ENCODE peak calls at places on chromosome 11, in four cellular contexts. One of them, this sample, is unnamed.

GRCh38 chr11:110793556-110793955 is 81.3 kb upstream of the ARHGAP20 start:
- DNase-seq in activated CD4-positive, alpha-beta T cell treated with anti-CD3 and anti-CD28 coated beads for 24 hours: no peak
- DNase-seq in activated CD8-positive, alpha-beta T cell treated with anti-CD3 and anti-CD28 coated beads for 36 hours: peak; percentile 6
- DNase-seq in HS-27A: no peak
- DNase-seq in this sample: no peak

GRCh38 chr11:114877976-114878375 is 199.6 kb downstream of the NXPE2 start:
- DNase-seq in HS-27A: no peak
- DNase-seq in activated CD4-positive, alpha-beta T cell treated with anti-CD3 and anti-CD28 coated beads for 24 hours: no peak
- DNase-seq in activated CD8-positive, alpha-beta T cell treated with anti-CD3 and anti-CD28 coated beads for 36 hours: no peak
- DNase-seq in this sample: no peak

GRCh38 chr11:35288817-35289541 is 130.4 kb downstream of the SLC1A2 start:
- DNase-seq in activated CD4-positive, alpha-beta T cell treated with anti-CD3 and anti-CD28 coated beads for 24 hours: no peak
- DNase-seq in activated CD8-positive, alpha-beta T cell treated with anti-CD3 and anti-CD28 coated beads for 36 hours: peak; percentile 54
- DNase-seq in HS-27A: peak; percentile 80
- DNase-seq in this sample: no peak

GRCh38 chr11:131690776-131691557 is 320.6 kb downstream of the NTM start:
- DNase-seq in activated CD4-positive, alpha-beta T cell treated with anti-CD3 and anti-CD28 coated beads for 24 hours: no peak
- DNase-seq in activated CD8-positive, alpha-beta T cell treated with anti-CD3 and anti-CD28 coated beads for 36 hours: no peak
- DNase-seq in HS-27A: no peak
- DNase-seq in this sample: no peak

GRCh38 chr11:106276859-106277436 is 199.5 kb downstream of the AASDHPPT start:
- DNase-seq in activated CD4-positive, alpha-beta T cell treated with anti-CD3 and anti-CD28 coated beads for 24 hours: no peak
- DNase-seq in HS-27A: no peak
- DNase-seq in activated CD8-positive, alpha-beta T cell treated with anti-CD3 and anti-CD28 coated beads for 36 hours: no peak
- DNase-seq in this sample: no peak

GRCh38 chr11:73270855-73271477 is 1.2 kb upstream of the P2RY6 start:
- DNase-seq in HS-27A: no peak
- DNase-seq in activated CD4-positive, alpha-beta T cell treated with anti-CD3 and anti-CD28 coated beads for 24 hours: no peak
- DNase-seq in activated CD8-positive, alpha-beta T cell treated with anti-CD3 and anti-CD28 coated beads for 36 hours: no peak
- DNase-seq in this sample: no peak

GRCh38 chr11:11366793-11367192 is 13.7 kb upstream of the CSNK2A3 start:
- DNase-seq in activated CD4-positive, alpha-beta T cell treated with anti-CD3 and anti-CD28 coated beads for 24 hours: no peak
- DNase-seq in activated CD8-positive, alpha-beta T cell treated with anti-CD3 and anti-CD28 coated beads for 36 hours: no peak
- DNase-seq in HS-27A: no peak
- DNase-seq in this sample: no peak

GRCh38 chr11:119041821-119042514 is 11.3 kb upstream of the SLC37A4 start:
- DNase-seq in activated CD8-positive, alpha-beta T cell treated with anti-CD3 and anti-CD28 coated beads for 36 hours: no peak
- DNase-seq in activated CD4-positive, alpha-beta T cell treated with anti-CD3 and anti-CD28 coated beads for 24 hours: no peak
- DNase-seq in HS-27A: no peak
- DNase-seq in this sample: no peak

GRCh38 chr11:31656051-31656450 is 146.5 kb downstream of the ELP4 start:
- DNase-seq in activated CD8-positive, alpha-beta T cell treated with anti-CD3 and anti-CD28 coated beads for 36 hours: no peak
- DNase-seq in activated CD4-positive, alpha-beta T cell treated with anti-CD3 and anti-CD28 coated beads for 24 hours: no peak
- DNase-seq in HS-27A: no peak
- DNase-seq in this sample: no peak

GRCh38 chr11:92475316-92475715 is 250.7 kb downstream of the FAT3 start:
- DNase-seq in HS-27A: no peak
- DNase-seq in activated CD4-positive, alpha-beta T cell treated with anti-CD3 and anti-CD28 coated beads for 24 hours: no peak
- DNase-seq in activated CD8-positive, alpha-beta T cell treated with anti-CD3 and anti-CD28 coated beads for 36 hours: no peak
- DNase-seq in this sample: no peak

GRCh38 chr11:118136826-118137225 is 15.8 kb downstream of the SCN4B start:
- DNase-seq in activated CD8-positive, alpha-beta T cell treated with anti-CD3 and anti-CD28 coated beads for 36 hours: no peak
- DNase-seq in activated CD4-positive, alpha-beta T cell treated with anti-CD3 and anti-CD28 coated beads for 24 hours: no peak
- DNase-seq in HS-27A: no peak
- DNase-seq in this sample: no peak

GRCh38 chr11:6418199-6418957 is 516 bp downstream of the APBB1 start:
- DNase-seq in HS-27A: no peak
- DNase-seq in activated CD8-positive, alpha-beta T cell treated with anti-CD3 and anti-CD28 coated beads for 36 hours: peak; percentile 22
- DNase-seq in activated CD4-positive, alpha-beta T cell treated with anti-CD3 and anti-CD28 coated beads for 24 hours: no peak
- DNase-seq in this sample: no peak

GRCh38 chr11:102615077-102615893 is 9.8 kb downstream of the MMP20 start:
- DNase-seq in HS-27A: no peak
- DNase-seq in activated CD4-positive, alpha-beta T cell treated with anti-CD3 and anti-CD28 coated beads for 24 hours: no peak
- DNase-seq in activated CD8-positive, alpha-beta T cell treated with anti-CD3 and anti-CD28 coated beads for 36 hours: no peak
- DNase-seq in this sample: no peak

GRCh38 chr11:75597636-75598035 is 35.6 kb downstream of the SERPINH1 start:
- DNase-seq in HS-27A: no peak
- DNase-seq in activated CD8-positive, alpha-beta T cell treated with anti-CD3 and anti-CD28 coated beads for 36 hours: peak; percentile 33
- DNase-seq in activated CD4-positive, alpha-beta T cell treated with anti-CD3 and anti-CD28 coated beads for 24 hours: no peak
- DNase-seq in this sample: no peak

GRCh38 chr11:71999813-72000590 is 1.3 kb downstream of the IL18BP start:
- DNase-seq in activated CD4-positive, alpha-beta T cell treated with anti-CD3 and anti-CD28 coated beads for 24 hours: no peak
- DNase-seq in activated CD8-positive, alpha-beta T cell treated with anti-CD3 and anti-CD28 coated beads for 36 hours: no peak
- DNase-seq in HS-27A: no peak
- DNase-seq in this sample: no peak

GRCh38 chr11:16945671-16946469 is 68.3 kb downstream of the PLEKHA7 start:
- DNase-seq in activated CD8-positive, alpha-beta T cell treated with anti-CD3 and anti-CD28 coated beads for 36 hours: peak; percentile 72
- DNase-seq in activated CD4-positive, alpha-beta T cell treated with anti-CD3 and anti-CD28 coated beads for 24 hours: no peak
- DNase-seq in HS-27A: no peak
- DNase-seq in this sample: no peak

GRCh38 chr11:29171350-29171950 is 845.4 kb downstream of the KCNA4 start:
- DNase-seq in activated CD4-positive, alpha-beta T cell treated with anti-CD3 and anti-CD28 coated beads for 24 hours: no peak
- DNase-seq in activated CD8-positive, alpha-beta T cell treated with anti-CD3 and anti-CD28 coated beads for 36 hours: no peak
- DNase-seq in HS-27A: no peak
- DNase-seq in this sample: no peak

GRCh38 chr11:134670961-134671370 is 258.9 kb upstream of the B3GAT1 start:
- DNase-seq in activated CD4-positive, alpha-beta T cell treated with anti-CD3 and anti-CD28 coated beads for 24 hours: no peak
- DNase-seq in activated CD8-positive, alpha-beta T cell treated with anti-CD3 and anti-CD28 coated beads for 36 hours: no peak
- DNase-seq in HS-27A: no peak
- DNase-seq in this sample: no peak

GRCh38 chr11:110711776-110712642 is at the start of gene ARHGAP20:
- DNase-seq in activated CD8-positive, alpha-beta T cell treated with anti-CD3 and anti-CD28 coated beads for 36 hours: peak; percentile 74
- DNase-seq in HS-27A: no peak
- DNase-seq in activated CD4-positive, alpha-beta T cell treated with anti-CD3 and anti-CD28 coated beads for 24 hours: peak; percentile 33
- DNase-seq in this sample: peak; percentile 80

GRCh38 chr11:64834031-64834722 is 10.3 kb downstream of the CDC42BPG start:
- DNase-seq in HS-27A: no peak
- DNase-seq in activated CD8-positive, alpha-beta T cell treated with anti-CD3 and anti-CD28 coated beads for 36 hours: no peak
- DNase-seq in activated CD4-positive, alpha-beta T cell treated with anti-CD3 and anti-CD28 coated beads for 24 hours: no peak
- DNase-seq in this sample: no peak

GRCh38 chr11:9003573-9004309 is at the start of gene NRIP3:
- DNase-seq in activated CD8-positive, alpha-beta T cell treated with anti-CD3 and anti-CD28 coated beads for 36 hours: peak; percentile 74
- DNase-seq in activated CD4-positive, alpha-beta T cell treated with anti-CD3 and anti-CD28 coated beads for 24 hours: peak; percentile 55
- DNase-seq in HS-27A: peak; percentile 55
- DNase-seq in this sample: peak; percentile 83

GRCh38 chr11:115201121-115201792 is 303.0 kb downstream of the CADM1 start:
- DNase-seq in activated CD4-positive, alpha-beta T cell treated with anti-CD3 and anti-CD28 coated beads for 24 hours: no peak
- DNase-seq in HS-27A: no peak
- DNase-seq in activated CD8-positive, alpha-beta T cell treated with anti-CD3 and anti-CD28 coated beads for 36 hours: no peak
- DNase-seq in this sample: no peak

GRCh38 chr11:36354221-36355003 is 58.3 kb downstream of the PRR5L start:
- DNase-seq in activated CD4-positive, alpha-beta T cell treated with anti-CD3 and anti-CD28 coated beads for 24 hours: no peak
- DNase-seq in activated CD8-positive, alpha-beta T cell treated with anti-CD3 and anti-CD28 coated beads for 36 hours: no peak
- DNase-seq in HS-27A: no peak
- DNase-seq in this sample: no peak

GRCh38 chr11:134545521-134545920 is 133.5 kb upstream of the B3GAT1 start:
- DNase-seq in HS-27A: no peak
- DNase-seq in activated CD8-positive, alpha-beta T cell treated with anti-CD3 and anti-CD28 coated beads for 36 hours: no peak
- DNase-seq in activated CD4-positive, alpha-beta T cell treated with anti-CD3 and anti-CD28 coated beads for 24 hours: no peak
- DNase-seq in this sample: no peak

GRCh38 chr11:126391970-126392637 is 36.6 kb downstream of the ST3GAL4 start:
- DNase-seq in activated CD8-positive, alpha-beta T cell treated with anti-CD3 and anti-CD28 coated beads for 36 hours: no peak
- DNase-seq in HS-27A: no peak
- DNase-seq in activated CD4-positive, alpha-beta T cell treated with anti-CD3 and anti-CD28 coated beads for 24 hours: no peak
- DNase-seq in this sample: no peak

GRCh38 chr11:110128161-110128560 is 35.0 kb downstream of the ZC3H12C start:
- DNase-seq in activated CD8-positive, alpha-beta T cell treated with anti-CD3 and anti-CD28 coated beads for 36 hours: no peak
- DNase-seq in HS-27A: no peak
- DNase-seq in activated CD4-positive, alpha-beta T cell treated with anti-CD3 and anti-CD28 coated beads for 24 hours: no peak
- DNase-seq in this sample: peak; percentile 19

GRCh38 chr11:31805629-31806185 is 5.4 kb downstream of the PAX6 start:
- DNase-seq in activated CD4-positive, alpha-beta T cell treated with anti-CD3 and anti-CD28 coated beads for 24 hours: no peak
- DNase-seq in activated CD8-positive, alpha-beta T cell treated with anti-CD3 and anti-CD28 coated beads for 36 hours: no peak
- DNase-seq in HS-27A: no peak
- DNase-seq in this sample: no peak

GRCh38 chr11:59918987-59919589 is 19.1 kb upstream of the OOSP1 start:
- DNase-seq in HS-27A: peak; percentile 54
- DNase-seq in activated CD8-positive, alpha-beta T cell treated with anti-CD3 and anti-CD28 coated beads for 36 hours: peak; percentile 58
- DNase-seq in activated CD4-positive, alpha-beta T cell treated with anti-CD3 and anti-CD28 coated beads for 24 hours: no peak
- DNase-seq in this sample: peak; percentile 55

GRCh38 chr11:126485021-126485781 is 129.7 kb downstream of the ST3GAL4 start:
- DNase-seq in activated CD4-positive, alpha-beta T cell treated with anti-CD3 and anti-CD28 coated beads for 24 hours: no peak
- DNase-seq in activated CD8-positive, alpha-beta T cell treated with anti-CD3 and anti-CD28 coated beads for 36 hours: no peak
- DNase-seq in HS-27A: no peak
- DNase-seq in this sample: no peak

GRCh38 chr11:90646706-90647105 is 423.9 kb upstream of the CHORDC1 start:
- DNase-seq in HS-27A: no peak
- DNase-seq in activated CD8-positive, alpha-beta T cell treated with anti-CD3 and anti-CD28 coated beads for 36 hours: no peak
- DNase-seq in activated CD4-positive, alpha-beta T cell treated with anti-CD3 and anti-CD28 coated beads for 24 hours: no peak
- DNase-seq in this sample: no peak

GRCh38 chr11:86218125-86219081 is 26.1 kb upstream of the EED start:
- DNase-seq in HS-27A: peak; percentile 53
- DNase-seq in activated CD4-positive, alpha-beta T cell treated with anti-CD3 and anti-CD28 coated beads for 24 hours: peak; percentile 54
- DNase-seq in activated CD8-positive, alpha-beta T cell treated with anti-CD3 and anti-CD28 coated beads for 36 hours: peak; percentile 69
- DNase-seq in this sample: peak; percentile 79

GRCh38 chr11:6433998-6434650 is 6.7 kb downstream of the HPX start:
- DNase-seq in activated CD4-positive, alpha-beta T cell treated with anti-CD3 and anti-CD28 coated beads for 24 hours: no peak
- DNase-seq in HS-27A: no peak
- DNase-seq in activated CD8-positive, alpha-beta T cell treated with anti-CD3 and anti-CD28 coated beads for 36 hours: no peak
- DNase-seq in this sample: no peak

This sample was measured in H1.